ENCODE peak calls at places on chromosomes 16 and 17, in nine cellular contexts. U is Daoy, Z is IMR-90, L is epithelial cell of esophagus, A is adipocyte, G is posterior cingulate gyrus, O is left cardiac atrium, B is stomach, W is cardiac septum. X is an unnamed sample.

GRCh38 chr16:27471661-27472060 is 69.7 kb downstream of the IL21R start:
- DNase-seq in U (no peak), Z (no peak), L (no peak), A (no peak), G (no peak), O (no peak), B (no peak), W (no peak), X (no peak)

GRCh38 chr17:42276359-42276608 is at the start of gene STAT5B:
- DNase-seq in U (peak; percentile 75), Z (peak; percentile 55), L (peak; percentile 71), A (peak; percentile 88), G (peak; percentile 49), O (peak; percentile 79), B (peak; percentile 80), W (peak; percentile 88), X (peak; percentile 77)

GRCh38 chr17:50132104-50132794 is 2.3 kb upstream of the SAMD14 start:
- DNase-seq in U (no peak), Z (no peak), L (no peak), A (no peak), G (no peak), O (no peak), B (no peak), W (no peak), X (no peak)

GRCh38 chr17:82212331-82213250 is at the start of gene CCDC57:
- DNase-seq in U (peak; percentile 90), Z (peak; percentile 68), L (peak; percentile 74), A (peak; percentile 93), G (peak; percentile 65), O (peak; percentile 86), B (peak; percentile 87), W (peak; percentile 91), X (peak; percentile 82)

GRCh38 chr16:73214825-73215481 is 167.0 kb upstream of the ZFHX3 start:
- DNase-seq in U (no peak), Z (peak; percentile 93), L (no peak), A (peak; percentile 83), G (no peak), O (no peak), B (no peak), W (no peak), X (no peak)

GRCh38 chr17:58591455-58591854 is 77.0 kb upstream of the MTMR4 start:
- DNase-seq in U (no peak), Z (no peak), L (no peak), A (no peak), G (no peak), O (no peak), B (no peak), W (no peak), X (no peak)

GRCh38 chr17:72955391-72956140 is 136.9 kb downstream of the SLC39A11 start:
- DNase-seq in U (peak; percentile 67), Z (no peak), L (no peak), A (no peak), G (no peak), O (no peak), B (no peak), W (no peak), X (no peak)

GRCh38 chr17:35079547-35079946 is 16.0 kb upstream of the RFFL start:
- DNase-seq in U (peak; percentile 23), Z (peak; percentile 51), L (peak; percentile 93), A (no peak), G (no peak), O (no peak), B (no peak), W (no peak), X (no peak)

GRCh38 chr17:4148611-4149308 is 5.8 kb downstream of the CYB5D2 start:
- DNase-seq in U (no peak), Z (no peak), L (no peak), A (no peak), G (no peak), O (no peak), B (no peak), W (no peak), X (no peak)

X was measured in left colon.